ENCODE peak calls at places on chromosome X, in eight cellular contexts. A, D, R, I, E, K, Q and N are unnamed samples.

GRCh38 chrX:40581333-40581910 is 652 bp downstream of the ATP6AP2 start:
- DNase-seq in A (no peak), D (no peak), R (peak; percentile 9), I (no peak), E (peak; percentile 6), K (peak; percentile 47), Q (no peak), N (no peak)

GRCh38 chrX:10750581-10750980 is 130.2 kb upstream of the MID1 start:
- DNase-seq in A (no peak), D (no peak), R (no peak), I (no peak), E (no peak), K (no peak), Q (no peak), N (no peak)

GRCh38 chrX:47539860-47540259 is 21.1 kb upstream of the ARAF start:
- DNase-seq in A (no peak), D (no peak), R (no peak), I (no peak), E (no peak), K (no peak), Q (no peak), N (no peak)

GRCh38 chrX:42992199-42992943 is 214.4 kb upstream of the PPP1R2C start:
- DNase-seq in A (no peak), D (no peak), R (no peak), I (no peak), E (no peak), K (no peak), Q (no peak), N (no peak)

GRCh38 chrX:149365552-149365951 is 139.6 kb downstream of the IDS start:
- DNase-seq in A (no peak), D (no peak), R (no peak), I (no peak), E (no peak), K (no peak), Q (no peak), N (no peak)

GRCh38 chrX:68822641-68823410 is 6.0 kb upstream of the EFNB1 start:
- DNase-seq in A (no peak), D (no peak), R (no peak), I (no peak), E (no peak), K (peak; percentile 48), Q (no peak), N (peak; percentile 56)

GRCh38 chrX:153551135-153551534 is 33.7 kb downstream of the ATP2B3 start:
- DNase-seq in A (no peak), D (no peak), R (no peak), I (no peak), E (no peak), K (peak; percentile 57), Q (no peak), N (no peak)

GRCh38 chrX:153773741-153774575 is 6.9 kb upstream of the SRPK3 start:
- DNase-seq in A (no peak), D (no peak), R (no peak), I (no peak), E (no peak), K (no peak), Q (no peak), N (no peak)

GRCh38 chrX:101377542-101377941 is 8.4 kb downstream of the BTK start:
- DNase-seq in A (no peak), D (no peak), R (no peak), I (no peak), E (peak; percentile 3), K (no peak), Q (no peak), N (peak; percentile 5)